ENCODE peak calls at places on chromosomes 12 and 14, in four cellular contexts. L, C, X and R are unnamed samples.

GRCh38 chr14:104442107-104442551 is 137.4 kb upstream of the C14orf180 start:
- DNase-seq in L (no peak), C (no peak), X (no peak), R (no peak)

GRCh38 chr12:11631288-11631687 is 18.2 kb upstream of the ETV6 start:
- DNase-seq in L (no peak), C (no peak), X (no peak), R (no peak)

GRCh38 chr14:55138091-55138490 is 9.0 kb downstream of the LGALS3 start:
- DNase-seq in L (no peak), C (no peak), X (no peak), R (peak)

GRCh38 chr14:73833530-73834257 is 17.9 kb upstream of the PTGR2 start:
- DNase-seq in L (peak), C (no peak), X (no peak), R (no peak)

GRCh38 chr12:100043657-100044056 is 58.9 kb upstream of the ANKS1B start:
- DNase-seq in L (no peak), C (no peak), X (no peak), R (no peak)

GRCh38 chr12:120775862-120776552 is 50.4 kb downstream of the ACADS start:
- DNase-seq in L (no peak), C (no peak), X (no peak), R (no peak)

GRCh38 chr14:68975667-68976066 is 3.4 kb downstream of the ACTN1 start:
- DNase-seq in L (no peak), C (no peak), X (no peak), R (no peak)

GRCh38 chr12:65670775-65671174 is 153.5 kb upstream of the HMGA2 start:
- DNase-seq in L (no peak), C (no peak), X (no peak), R (no peak)

GRCh38 chr12:19410639-19411184 is 28.6 kb upstream of the AEBP2 start:
- DNase-seq in L (no peak), C (no peak), X (no peak), R (no peak)

GRCh38 chr12:51798507-51798906 is 50.0 kb downstream of the FIGNL2 start:
- DNase-seq in L (no peak), C (no peak), X (no peak), R (no peak)

GRCh38 chr12:7060353-7060954 is at the start of gene C1S:
- DNase-seq in L (peak), C (peak), X (no peak), R (no peak)

GRCh38 chr12:57521475-57522018 is 1.1 kb upstream of the MBD6 start:
- DNase-seq in L (peak), C (peak), X (no peak), R (no peak)

GRCh38 chr12:52323001-52323400 is 1.8 kb upstream of the KRT83 start:
- DNase-seq in L (no peak), C (no peak), X (no peak), R (no peak)

GRCh38 chr14:68685419-68686211 is 107.3 kb downstream of the ZFP36L1 start:
- DNase-seq in L (peak), C (no peak), X (peak), R (no peak)

GRCh38 chr12:19085090-19085489 is 44.4 kb upstream of the PLEKHA5 start:
- DNase-seq in L (no peak), C (no peak), X (no peak), R (no peak)

GRCh38 chr12:3928538-3929220 is 55.5 kb upstream of the PARP11 start:
- DNase-seq in L (no peak), C (no peak), X (no peak), R (no peak)

GRCh38 chr12:48296586-48297396 is 53.9 kb downstream of the ZNF641 start:
- DNase-seq in L (peak), C (peak), X (no peak), R (peak)
- TF ChIP-seq POLR2A in L (peak), C (peak), X (no peak), R (no peak)

GRCh38 chr14:51735851-51736250 is 84.1 kb downstream of the FRMD6 start:
- DNase-seq in L (no peak), C (no peak), X (no peak), R (no peak)

GRCh38 chr14:51730094-51730493 is 78.4 kb downstream of the FRMD6 start:
- DNase-seq in L (no peak), C (no peak), X (no peak), R (no peak)

GRCh38 chr14:51733147-51733546 is 81.4 kb downstream of the FRMD6 start:
- DNase-seq in L (no peak), C (no peak), X (no peak), R (no peak)

GRCh38 chr14:51730674-51731073 is 79.0 kb downstream of the FRMD6 start:
- DNase-seq in L (no peak), C (no peak), X (no peak), R (no peak)

GRCh38 chr14:51732494-51733080 is 80.9 kb downstream of the FRMD6 start:
- DNase-seq in L (no peak), C (no peak), X (no peak), R (no peak)
- TF ChIP-seq POLR2A in L (no peak), C (no peak), X (no peak), R (no peak)

DNA sequence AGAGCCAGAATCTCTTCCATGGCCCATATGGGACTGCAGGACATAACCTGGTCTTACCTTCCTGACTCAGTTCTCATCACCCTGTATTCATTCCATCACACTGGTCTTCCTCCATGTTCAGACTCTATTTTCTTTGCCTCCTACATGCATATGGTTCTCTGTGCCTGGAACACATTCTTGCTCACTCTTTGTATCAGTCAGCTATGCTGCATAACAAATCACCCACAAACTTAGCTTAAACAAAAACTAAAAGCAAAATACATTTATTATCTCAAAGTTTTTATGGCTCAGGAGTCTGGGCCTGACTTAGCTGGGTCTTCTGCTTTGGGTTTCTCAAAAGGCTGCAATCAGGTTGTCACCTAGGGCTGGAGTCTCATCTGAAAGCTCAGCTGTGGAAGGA is 712.6 kb upstream of the TBX3 start:
- DNase-seq in L (no peak), C (no peak), X (no peak), R (no peak)
- TF ChIP-seq POLR2A in L (no peak), C (no peak), X (no peak), R (no peak)

GRCh38 chr12:124759841-124760508 is 103.7 kb downstream of the SCARB1 start:
- DNase-seq in L (peak), C (no peak), X (no peak), R (no peak)
- TF ChIP-seq POLR2A in L (no peak), C (no peak), X (no peak), R (no peak)

GRCh38 chr14:60250318-60251035 is 1.5 kb downstream of the PPM1A start:
- DNase-seq in L (peak), C (no peak), X (no peak), R (peak)
- TF ChIP-seq POLR2A in L (no peak), C (no peak), X (no peak), R (no peak)

DNA sequence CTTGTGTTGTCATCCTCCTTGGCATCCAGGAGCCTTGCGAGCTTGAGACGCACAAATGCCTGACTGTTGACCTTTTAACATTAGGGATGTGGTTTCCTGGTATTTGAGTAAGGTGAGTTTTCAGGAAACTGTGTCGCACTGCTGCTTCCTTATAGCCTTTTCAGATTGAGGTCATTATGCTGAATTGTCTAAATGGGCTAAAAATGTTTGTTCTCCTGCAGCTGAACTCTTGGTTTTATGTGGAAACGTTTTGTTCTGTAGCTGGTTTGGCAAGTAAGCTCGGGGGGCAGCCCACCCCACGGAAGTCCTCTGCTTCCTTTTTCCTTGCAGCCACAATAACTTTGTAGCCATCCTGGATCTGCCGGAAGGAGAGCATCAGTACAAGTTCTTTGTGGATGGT is 5.7 kb downstream of the PRKAB1 start:
- DNase-seq in L (no peak), C (no peak), X (no peak), R (no peak)
- TF ChIP-seq POLR2A in L (no peak), C (no peak), X (no peak), R (no peak)

GRCh38 chr12:96083020-96083489 is 47.7 kb upstream of the LTA4H start:
- DNase-seq in L (no peak), C (no peak), X (no peak), R (no peak)

GRCh38 chr12:96085475-96085874 is 50.1 kb upstream of the LTA4H start:
- DNase-seq in L (no peak), C (no peak), X (no peak), R (no peak)

GRCh38 chr12:96084624-96085023 is 49.2 kb upstream of the LTA4H start:
- DNase-seq in L (no peak), C (no peak), X (no peak), R (no peak)

GRCh38 chr12:96078281-96078761 is 42.9 kb upstream of the LTA4H start:
- DNase-seq in L (peak), C (peak), X (no peak), R (no peak)

DNA sequence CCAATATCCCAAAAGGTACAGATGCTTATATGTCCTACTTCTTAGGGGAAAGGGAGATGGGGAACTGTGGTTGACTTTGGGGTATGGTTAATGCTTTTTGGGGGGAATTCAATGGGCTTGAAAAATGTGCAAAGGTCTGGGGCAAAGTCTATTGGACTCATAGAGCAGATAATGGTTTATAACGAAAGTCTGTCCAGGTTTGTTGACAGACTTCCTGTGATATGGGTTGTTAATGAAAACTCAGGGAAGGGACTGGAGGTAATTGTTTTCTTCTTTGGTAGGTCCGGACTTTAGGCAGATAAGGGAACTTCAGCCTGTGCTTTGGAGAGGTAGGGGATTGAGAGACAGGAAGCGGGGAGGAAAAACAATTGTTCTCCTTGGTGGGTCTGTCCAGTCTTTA is 46.2 kb upstream of the LTA4H start:
- DNase-seq in L (no peak), C (no peak), X (no peak), R (no peak)
- TF ChIP-seq POLR2A in L (no peak), C (no peak), X (no peak), R (no peak)

GRCh38 chr12:109681986-109682707 is 31.5 kb upstream of the FAM222A start:
- DNase-seq in L (no peak), C (no peak), X (no peak), R (no peak)

GRCh38 chr12:109678732-109679131 is 34.9 kb upstream of the FAM222A start:
- DNase-seq in L (no peak), C (no peak), X (no peak), R (no peak)

GRCh38 chr12:109679716-109680520 is 33.7 kb upstream of the FAM222A start:
- DNase-seq in L (peak), C (no peak), X (no peak), R (no peak)

GRCh38 chr12:109682708-109683060 is 30.9 kb upstream of the FAM222A start:
- DNase-seq in L (no peak), C (no peak), X (no peak), R (no peak)

DNA sequence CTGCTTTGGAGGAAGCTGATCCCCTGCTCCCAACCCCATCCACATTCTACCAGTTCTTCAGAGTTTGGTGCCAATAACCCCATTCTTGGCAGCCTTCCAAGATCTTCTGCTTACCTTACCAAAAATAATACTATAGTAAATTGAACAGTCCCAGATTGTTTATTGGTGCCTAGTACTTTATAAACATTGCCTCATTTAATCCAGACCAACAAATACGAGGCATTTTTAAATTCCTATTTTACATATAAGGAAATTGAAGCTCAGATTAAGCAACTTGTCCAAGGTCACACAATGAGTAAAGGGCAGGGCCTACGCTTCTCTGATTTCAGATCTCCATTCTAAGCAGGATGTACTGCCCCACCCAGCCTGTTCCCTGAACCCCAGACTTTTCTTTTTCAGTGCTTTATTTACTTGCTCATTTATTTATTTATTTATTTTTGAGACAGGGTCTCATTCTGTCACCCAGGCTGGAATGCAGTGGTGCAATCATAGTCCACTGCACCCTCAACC is 33.0 kb upstream of the FAM222A start:
- DNase-seq in L (peak), C (no peak), X (no peak), R (peak)
- TF ChIP-seq POLR2A in L (no peak), C (no peak), X (no peak), R (no peak)

GRCh38 chr12:53727310-53728041 is at the start of gene CALCOCO1:
- DNase-seq in L (peak), C (peak), X (peak), R (peak)
- TF ChIP-seq POLR2A in L (no peak), C (no peak), X (peak), R (peak)

DNA sequence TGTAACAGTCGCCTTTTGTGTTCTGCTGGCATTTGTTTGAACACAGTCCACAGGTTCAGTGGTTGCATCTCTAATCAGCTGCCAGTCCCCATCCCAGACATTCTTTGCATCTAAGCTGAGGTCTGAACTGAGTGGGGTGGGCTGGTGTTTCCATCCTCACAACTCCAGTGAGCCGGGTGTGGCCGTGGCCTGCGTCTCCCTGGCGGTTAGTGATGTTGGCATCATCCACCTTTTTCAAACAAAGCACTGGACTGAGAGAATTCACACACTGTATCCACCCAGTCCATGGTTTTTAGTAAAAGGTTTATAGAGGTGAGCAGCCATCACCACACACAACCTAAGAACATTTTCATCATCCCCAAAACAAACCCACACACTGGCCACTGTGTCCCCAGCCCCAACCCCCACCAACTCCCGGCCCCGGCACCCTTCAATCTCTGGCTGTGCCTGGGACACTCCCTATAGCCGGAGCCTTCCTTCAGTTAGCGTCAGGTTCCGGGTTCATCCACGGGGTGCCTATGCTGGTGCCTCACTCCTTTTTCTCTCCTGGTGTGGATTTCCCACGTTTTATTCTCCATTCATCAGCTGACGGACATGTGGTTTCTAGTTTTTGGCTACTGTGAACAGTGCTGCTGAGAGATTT is 6.5 kb downstream of the DDX51 start:
- DNase-seq in L (no peak), C (peak), X (no peak), R (no peak)
- TF ChIP-seq POLR2A in L (no peak), C (no peak), X (no peak), R (no peak)